ENCODE peak calls at places on chromosome 15, in five cellular contexts. Q is osteocyte, A is astrocyte of the cerebellum, W is endodermal cell, T is foreskin keratinocyte. Z is an unnamed sample.

GRCh38 chr15:73723146-73723545 is 30.0 kb downstream of the INSYN1 start:
- DNase-seq in A (no peak), T (no peak), W (no peak), Q (no peak), Z (no peak)

GRCh38 chr15:31256385-31257265 is 70.0 kb upstream of the KLF13 start:
- DNase-seq in W (no peak), T (no peak), Q (no peak), A (no peak), Z (no peak)

GRCh38 chr15:32818758-32819405 is 101.1 kb downstream of the GREM1 start:
- DNase-seq in A (peak), W (no peak), T (no peak), Q (no peak), Z (peak)

GRCh38 chr15:27690290-27690689 is 408.8 kb downstream of the OCA2 start:
- DNase-seq in Q (no peak), T (no peak), A (no peak), W (peak), Z (no peak)

GRCh38 chr15:100692259-100692658 is 89.9 kb downstream of the ASB7 start:
- DNase-seq in Q (no peak), A (no peak), T (no peak), W (no peak), Z (no peak)

GRCh38 chr15:52427804-52428203 is 100.9 kb downstream of the MYO5A start:
- DNase-seq in W (no peak), A (peak), Q (no peak), T (no peak), Z (no peak)

GRCh38 chr15:99845009-99845408 is 111.8 kb upstream of the LYSMD4 start:
- DNase-seq in W (no peak), Q (no peak), T (peak), A (peak), Z (no peak)

GRCh38 chr15:31557899-31558298 is 231.3 kb downstream of the KLF13 start:
- DNase-seq in Q (no peak), T (no peak), W (no peak), A (no peak), Z (no peak)

GRCh38 chr15:23038741-23039150 is 623 bp downstream of the TUBGCP5 start:
- DNase-seq in Q (peak), W (peak), A (no peak), T (peak), Z (no peak)

GRCh38 chr15:74631408-74631807 is 15.8 kb downstream of the CLK3 start:
- DNase-seq in Q (no peak), T (no peak), A (no peak), W (no peak), Z (no peak)

GRCh38 chr15:31373970-31374369 is 47.3 kb downstream of the KLF13 start:
- DNase-seq in Q (no peak), A (no peak), T (no peak), W (no peak), Z (no peak)

GRCh38 chr15:66744610-66745279 is 42.7 kb downstream of the SMAD6 start:
- DNase-seq in A (no peak), W (no peak), T (no peak), Q (no peak), Z (no peak)
- TF ChIP-seq CTCF in A (peak), W (peak), T (no peak), Q (no peak), Z (no peak)

GRCh38 chr15:77821959-77822256 is 189.2 kb upstream of the LINGO1 start:
- DNase-seq in T (no peak), A (no peak), Q (no peak), W (no peak), Z (no peak)

GRCh38 chr15:77821188-77821958 is 188.7 kb upstream of the LINGO1 start:
- DNase-seq in Q (no peak), W (peak), A (peak), T (no peak), Z (peak)

GRCh38 chr15:77819271-77819806 is 186.6 kb upstream of the LINGO1 start:
- DNase-seq in A (no peak), W (peak), T (no peak), Q (no peak), Z (no peak)

GRCh38 chr15:77818484-77819270 is 186.0 kb upstream of the LINGO1 start:
- DNase-seq in T (no peak), A (no peak), Q (no peak), W (peak), Z (no peak)

GRCh38 chr15:77819841-77820728 is 187.4 kb upstream of the LINGO1 start:
- DNase-seq in A (no peak), W (peak), T (no peak), Q (no peak), Z (no peak)
- TF ChIP-seq CTCF in A (peak), W (peak), T (peak), Q (peak), Z (peak)

DNA sequence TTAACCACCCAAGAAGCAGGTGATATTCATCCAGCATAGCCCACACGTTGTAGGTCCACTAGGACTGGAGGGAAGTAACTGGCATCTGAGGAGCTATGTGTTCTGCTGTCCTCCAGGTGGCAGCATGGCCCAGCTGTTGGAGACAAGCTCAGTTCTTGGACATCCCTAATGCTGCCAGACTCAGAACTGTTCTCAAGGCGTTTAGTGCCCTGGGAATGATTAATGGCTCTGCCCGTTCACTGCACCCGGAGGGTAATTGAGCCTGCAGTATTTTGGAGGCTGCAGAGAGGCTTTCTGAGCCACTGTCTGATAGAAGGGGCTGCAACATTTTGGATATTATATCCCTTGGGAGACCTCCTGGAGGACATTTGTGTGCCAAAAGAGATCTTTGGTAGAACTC is 521.2 kb upstream of the SEMA6D start:
- DNase-seq in Q (peak), W (peak), T (peak), A (peak), Z (peak)
- TF ChIP-seq CTCF in Q (peak), W (peak), T (peak), A (peak), Z (peak)

GRCh38 chr15:70754862-70755261 is 8.5 kb downstream of the UACA start:
- DNase-seq in T (no peak), Q (no peak), W (no peak), A (no peak), Z (no peak)
- TF ChIP-seq CTCF in T (peak), Q (peak), W (no peak), A (no peak), Z (no peak)